ENCODE peak calls at places on chromosome 14, in ten cellular contexts. H, I, R, O, V, Z, S, A, Q and C are unnamed samples.

GRCh38 chr14:85533821-85534271 is 3.9 kb downstream of the FLRT2 start:
- DNase-seq in H (peak; percentile 83), I (no peak), R (no peak), O (no peak), V (no peak), Z (peak; percentile 56), S (peak; percentile 68), A (no peak), Q (peak; percentile 17), C (no peak)

GRCh38 chr14:66380143-66380542 is 106.0 kb upstream of the CCDC196 start:
- DNase-seq in H (no peak), I (no peak), R (no peak), O (no peak), V (no peak), Z (no peak), S (no peak), A (no peak), Q (peak; percentile 45), C (no peak)

GRCh38 chr14:77663289-77663688 is 44.5 kb downstream of the ALKBH1 start:
- DNase-seq in H (no peak), I (no peak), R (peak; percentile 47), O (no peak), V (no peak), Z (no peak), S (no peak), A (no peak), Q (no peak), C (no peak)

GRCh38 chr14:96693986-96694385 is 103.2 kb upstream of the VRK1 start:
- DNase-seq in H (no peak), I (no peak), R (no peak), O (no peak), V (no peak), Z (no peak), S (no peak), A (no peak), Q (no peak), C (no peak)

GRCh38 chr14:102659797-102660196 is 67.3 kb downstream of the RCOR1 start:
- DNase-seq in H (no peak), I (no peak), R (peak; percentile 75), O (no peak), V (no peak), Z (peak; percentile 60), S (no peak), A (no peak), Q (no peak), C (peak; percentile 19)

GRCh38 chr14:63650336-63650952 is 8.8 kb upstream of the WDR89 start:
- DNase-seq in H (no peak), I (no peak), R (no peak), O (no peak), V (no peak), Z (no peak), S (no peak), A (no peak), Q (no peak), C (no peak)

GRCh38 chr14:57066887-57067513 is 201.7 kb downstream of the EXOC5 start:
- DNase-seq in H (peak; percentile 91), I (no peak), R (peak; percentile 0), O (no peak), V (peak; percentile 57), Z (peak; percentile 94), S (no peak), A (peak; percentile 12), Q (peak; percentile 38), C (peak; percentile 14)

GRCh38 chr14:97388408-97388807 is 591.2 kb downstream of the VRK1 start:
- DNase-seq in H (peak; percentile 63), I (no peak), R (no peak), O (no peak), V (no peak), Z (no peak), S (no peak), A (no peak), Q (no peak), C (no peak)

GRCh38 chr14:20886091-20886490 is 5.1 kb upstream of the RNASE3 start:
- DNase-seq in H (no peak), I (no peak), R (no peak), O (no peak), V (no peak), Z (no peak), S (no peak), A (no peak), Q (no peak), C (no peak)

GRCh38 chr14:74258705-74259035 is 19.4 kb downstream of the VSX2 start:
- DNase-seq in H (peak; percentile 52), I (no peak), R (no peak), O (no peak), V (no peak), Z (no peak), S (no peak), A (no peak), Q (no peak), C (no peak)

GRCh38 chr14:44966601-44967336 is 4.8 kb downstream of the TOGARAM1 start:
- DNase-seq in H (no peak), I (no peak), R (peak; percentile 16), O (no peak), V (no peak), Z (no peak), S (no peak), A (no peak), Q (no peak), C (no peak)

GRCh38 chr14:44971459-44971858 is 9.5 kb downstream of the TOGARAM1 start:
- DNase-seq in H (no peak), I (no peak), R (no peak), O (no peak), V (no peak), Z (no peak), S (no peak), A (no peak), Q (no peak), C (no peak)

DNA sequence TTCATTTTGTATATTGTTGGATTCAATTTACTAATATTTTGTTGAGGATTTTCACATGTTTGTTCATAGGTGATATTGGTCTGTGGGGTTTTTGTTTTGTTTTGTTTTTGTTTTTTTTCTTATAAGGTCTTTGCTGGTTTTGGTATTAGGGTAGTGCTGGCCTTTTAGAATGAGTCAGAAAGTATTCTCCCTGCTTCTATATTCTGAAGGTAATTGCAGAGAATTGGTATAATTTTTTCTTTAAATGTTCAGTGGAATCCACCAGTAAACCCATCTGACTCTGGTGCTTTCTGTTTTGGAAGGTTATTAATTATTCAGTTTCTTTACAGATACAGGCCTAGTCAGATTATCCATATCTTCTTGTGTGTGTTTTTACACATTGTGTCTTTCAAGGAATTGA is 8.9 kb downstream of the TOGARAM1 start:
- DNase-seq in H (no peak), I (no peak), R (no peak), O (no peak), V (no peak), Z (no peak), S (no peak), A (no peak), Q (no peak), C (no peak)
- H3K4me3 ChIP-seq in H (no peak overlapping the region), I (no peak overlapping the region), R (no peak overlapping the region), O (no peak overlapping the region), V (no peak overlapping the region), Z (no peak overlapping the region), S (no peak overlapping the region), A (no peak overlapping the region), Q (no peak overlapping the region), C (no peak overlapping the region)

DNA sequence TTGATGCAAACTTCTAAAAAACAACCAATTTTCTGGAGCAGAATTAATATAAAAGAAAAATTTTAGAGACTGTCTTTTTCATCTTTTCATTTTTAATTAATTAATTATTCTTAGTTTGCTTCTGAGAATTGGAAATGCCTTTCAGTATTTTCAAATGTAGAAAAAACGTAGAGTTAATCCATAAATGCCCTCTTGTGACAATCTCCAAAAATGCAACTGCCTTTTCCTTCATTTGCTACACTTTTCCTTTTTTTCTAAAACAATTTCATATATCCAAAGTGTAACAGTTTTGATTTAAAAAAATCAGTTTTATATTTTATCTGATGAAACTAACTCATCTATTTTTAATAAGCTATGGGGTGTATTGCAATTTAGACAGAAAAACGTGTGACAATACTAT is 409.3 kb downstream of the PRKD1 start:
- DNase-seq in H (no peak), I (no peak), R (peak; percentile 5), O (no peak), V (no peak), Z (peak; percentile 10), S (no peak), A (no peak), Q (no peak), C (no peak)
- TF ChIP-seq CTCF in H (peak; percentile 56), I (no peak), R (peak; percentile 25), O (no peak), V (no peak), Z (peak; percentile 50), S (no peak), A (no peak), Q (no peak), C (peak; percentile 18)

GRCh38 chr14:37035401-37035800 is 137.0 kb downstream of the SLC25A21 start:
- DNase-seq in H (no peak), I (no peak), R (no peak), O (no peak), V (no peak), Z (no peak), S (no peak), A (no peak), Q (no peak), C (no peak)

GRCh38 chr14:37032863-37033262 is 139.5 kb downstream of the SLC25A21 start:
- DNase-seq in H (no peak), I (no peak), R (no peak), O (no peak), V (no peak), Z (no peak), S (no peak), A (no peak), Q (no peak), C (no peak)

GRCh38 chr14:37034410-37035285 is 137.8 kb downstream of the SLC25A21 start:
- DNase-seq in H (no peak), I (no peak), R (peak; percentile 86), O (no peak), V (no peak), Z (peak; percentile 71), S (no peak), A (no peak), Q (no peak), C (no peak)

GRCh38 chr14:37036669-37037341 is 135.6 kb downstream of the SLC25A21 start:
- DNase-seq in H (no peak), I (no peak), R (peak; percentile 53), O (no peak), V (no peak), Z (peak; percentile 22), S (no peak), A (no peak), Q (no peak), C (no peak)

GRCh38 chr14:37037636-37038387 is 134.6 kb downstream of the SLC25A21 start:
- DNase-seq in H (no peak), I (no peak), R (no peak), O (no peak), V (no peak), Z (no peak), S (no peak), A (no peak), Q (no peak), C (no peak)
- H3K36me3 ChIP-seq in H (no peaks in the 10 kb centered on the region), I (no peaks in the 10 kb centered on the region), R (no peaks in the 10 kb centered on the region), O (no peaks in the 10 kb centered on the region), V (no peaks in the 10 kb centered on the region), Z (no peaks in the 10 kb centered on the region), S (no peaks in the 10 kb centered on the region), A (no peaks in the 10 kb centered on the region), Q (no peaks in the 10 kb centered on the region), C (no peaks in the 10 kb centered on the region)

DNA sequence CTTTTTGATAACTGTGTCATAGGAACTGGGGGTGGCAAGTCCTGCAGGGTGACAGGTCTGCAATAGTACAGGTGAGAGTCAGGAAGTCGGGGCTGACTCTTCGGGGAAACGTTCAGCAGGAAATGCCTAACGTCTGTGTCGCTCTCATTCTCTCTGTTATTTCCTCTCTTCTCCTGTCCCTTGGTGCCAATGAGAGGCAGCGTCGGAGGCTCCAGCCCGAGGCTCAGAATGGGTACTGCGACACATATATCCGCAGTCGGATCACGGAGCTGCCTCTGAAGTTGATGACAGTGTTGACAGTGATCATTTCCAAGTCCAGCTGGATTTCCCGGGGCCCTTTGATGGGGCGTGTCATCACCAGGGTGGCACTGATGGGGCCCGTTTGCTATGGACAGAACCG is 2.7 kb upstream of the TC2N start:
- DNase-seq in H (no peak), I (no peak), R (no peak), O (no peak), V (peak; percentile 60), Z (no peak), S (no peak), A (no peak), Q (no peak), C (no peak)
- H3K4me3 ChIP-seq in H (no peak overlapping the region), I (no peak overlapping the region), R (no peak overlapping the region), O (no peak overlapping the region), V (no peak overlapping the region), Z (no peak overlapping the region), S (no peak overlapping the region), A (no peak overlapping the region), Q (no peak overlapping the region), C (no peak overlapping the region)